ENCODE peak calls at places on chromosomes 4 and X, in nine cellular contexts. O is activated T-cell treated with anti-CD3 and anti-CD28 coated beads, Interleukin-2, amount 50 U/mL, for 72 hours; G is left colon; B is activated CD8-positive, alpha-beta T cell treated with anti-CD3 and anti-CD28 coated beads for 36 hours; M is left lung; V is upper lobe of right lung; J is gastroesophageal sphincter; U is foreskin keratinocyte; F is stimulated activated naive CD8-positive, alpha-beta T cell treated with anti-CD3 and anti-CD28 coated beads, Interleukin-15, Interleukin-2, amounts not matched to agents 100 U/mL and 50 U/mL, for 24 hours. C is an unnamed sample.

GRCh38 chr4:133513891-133514290 is 364.8 kb downstream of the PCDH10 start:
- ATAC-seq in F (no peak), O (no peak), V (no peak), U (no peak), J (no peak), G (no peak), B (no peak), M (no peak), C (no peak)

GRCh38 chr4:85910985-85911384 is 436.0 kb downstream of the ARHGAP24 start:
- ATAC-seq in G (no peak), F (no peak), J (no peak), M (no peak), O (no peak), V (peak; percentile 46), B (no peak), U (no peak), C (no peak)

GRCh38 chr4:124454772-124455270 is 257.7 kb downstream of the ANKRD50 start:
- ATAC-seq in G (no peak), U (no peak), V (no peak), B (no peak), F (no peak), M (no peak), O (no peak), J (no peak), C (no peak)

GRCh38 chr4:130424211-130424610 is 1328.3 kb downstream of the C4orf33 start:
- ATAC-seq in F (no peak), O (no peak), U (peak; percentile 74), B (no peak), M (no peak), J (no peak), G (no peak), V (no peak), C (no peak)

GRCh38 chr4:88605744-88606143 is 13.5 kb downstream of the HERC3 start:
- ATAC-seq in J (no peak), G (no peak), F (no peak), M (no peak), U (no peak), B (no peak), V (no peak), O (no peak), C (peak; percentile 16)

GRCh38 chrX:15744181-15744867 is 6.3 kb downstream of the CA5B start:
- ATAC-seq in F (no peak), B (no peak), G (no peak), M (no peak), J (no peak), V (no peak), O (no peak), U (no peak), C (no peak)

GRCh38 chr4:165199286-165199685 is 8.1 kb upstream of the KLHL2 start:
- ATAC-seq in F (no peak), O (no peak), B (no peak), M (no peak), G (no peak), V (no peak), U (peak; percentile 85), J (no peak), C (no peak)

GRCh38 chr4:67587156-67587555 is 28.6 kb downstream of the STAP1 start:
- ATAC-seq in O (no peak), V (no peak), U (no peak), J (no peak), M (no peak), B (no peak), G (peak; percentile 13), F (no peak), C (no peak)

GRCh38 chr4:15470149-15470520 is 453 bp downstream of the CC2D2A start:
- ATAC-seq in F (no peak), J (no peak), M (peak; percentile 26), U (no peak), V (no peak), G (peak; percentile 37), B (no peak), O (no peak), C (no peak)

GRCh38 chr4:101074326-101074725 is 273.0 kb downstream of the PPP3CA start:
- ATAC-seq in B (no peak), J (no peak), F (no peak), G (no peak), O (no peak), M (no peak), V (no peak), U (no peak), C (no peak)

GRCh38 chr4:69025999-69026387 is 70.3 kb upstream of the UGT2B7 start:
- ATAC-seq in J (no peak), O (no peak), G (no peak), U (no peak), M (no peak), V (no peak), F (no peak), B (no peak), C (no peak)

GRCh38 chr4:98688416-98689290 is 30.2 kb upstream of the TSPAN5 start:
- ATAC-seq in U (peak; percentile 61), B (peak; percentile 72), V (no peak), J (no peak), F (peak; percentile 92), G (no peak), M (no peak), O (peak; percentile 93), C (peak; percentile 95)

GRCh38 chr4:25448379-25449109 is 71.5 kb downstream of the ANAPC4 start:
- ATAC-seq in F (peak; percentile 60), M (peak; percentile 26), B (no peak), G (no peak), V (peak; percentile 2), J (no peak), U (peak; percentile 75), O (peak; percentile 48), C (peak; percentile 66)

GRCh38 chr4:3775576-3775975 is 9.4 kb downstream of the ADRA2C start:
- ATAC-seq in V (no peak), J (no peak), U (no peak), M (no peak), F (no peak), G (no peak), O (no peak), B (no peak), C (no peak)

GRCh38 chrX:46837543-46838481 is 969 bp downstream of the RP2 start:
- ATAC-seq in F (peak; percentile 33), O (peak; percentile 46), G (peak; percentile 60), B (peak; percentile 19), U (peak; percentile 26), J (no peak), V (no peak), M (peak; percentile 11), C (peak; percentile 44)

GRCh38 chr4:56690393-56690971 is 9.4 kb upstream of the HOPX start:
- ATAC-seq in O (no peak), J (no peak), G (no peak), U (no peak), M (no peak), B (no peak), F (no peak), V (no peak), C (no peak)

GRCh38 chr4:167966161-167966560 is 126.2 kb upstream of the ANXA10 start:
- ATAC-seq in M (no peak), O (no peak), B (no peak), J (no peak), G (no peak), F (no peak), U (peak; percentile 87), V (no peak), C (no peak)

GRCh38 chr4:113154281-113154680 is 104.8 kb downstream of the ANK2 start:
- ATAC-seq in U (no peak), G (no peak), J (no peak), O (no peak), V (no peak), B (no peak), M (no peak), F (no peak), C (no peak)

GRCh38 chr4:138891610-138892009 is 124.0 kb upstream of the NOCT start:
- ATAC-seq in V (no peak), G (no peak), J (no peak), M (no peak), B (no peak), O (no peak), U (no peak), F (no peak), C (no peak)

GRCh38 chr4:139750099-139750498 is 84.5 kb downstream of the MGST2 start:
- ATAC-seq in O (no peak), M (no peak), F (no peak), G (no peak), V (no peak), J (no peak), B (no peak), U (no peak), C (no peak)

GRCh38 chr4:105622269-105622668 is 69.8 kb downstream of the ARHGEF38 start:
- ATAC-seq in F (no peak), O (no peak), J (no peak), U (no peak), M (peak; percentile 22), G (no peak), B (no peak), V (peak; percentile 33), C (no peak)

GRCh38 chr4:185817403-185817818 is 5.4 kb upstream of the SORBS2 start:
- ATAC-seq in M (peak; percentile 87), O (no peak), B (no peak), J (peak; percentile 39), G (peak; percentile 95), V (peak; percentile 83), U (no peak), F (no peak), C (no peak)

GRCh38 chrX:96405842-96406241 is 278.8 kb upstream of the DIAPH2 start:
- ATAC-seq in B (no peak), F (no peak), M (no peak), J (no peak), O (no peak), V (no peak), G (no peak), U (no peak), C (no peak)

GRCh38 chrX:119234931-119235555 is 1.0 kb upstream of the PGRMC1 start:
- ATAC-seq in M (no peak), G (no peak), V (no peak), O (no peak), U (no peak), B (no peak), F (no peak), J (no peak), C (no peak)

GRCh38 chr4:155442267-155443105 is 65.7 kb upstream of the MAP9 start:
- ATAC-seq in U (peak; percentile 94), M (peak; percentile 99), B (peak; percentile 68), V (peak; percentile 97), G (peak; percentile 67), F (peak; percentile 68), J (peak; percentile 87), O (no peak), C (peak; percentile 64)

GRCh38 chr4:2172161-2172560 is 69.8 kb downstream of the HAUS3 start:
- ATAC-seq in B (no peak), O (no peak), J (no peak), G (no peak), F (no peak), M (peak; percentile 21), U (no peak), V (no peak), C (peak; percentile 29)

GRCh38 chr4:182236186-182236585 is 7.0 kb upstream of the TENM3 start:
- ATAC-seq in V (no peak), M (no peak), F (no peak), U (no peak), O (no peak), B (no peak), J (no peak), G (no peak), C (no peak)

GRCh38 chrX:8374041-8374825 is 90.4 kb upstream of the VCX3B start:
- ATAC-seq in J (no peak), F (no peak), O (no peak), G (no peak), M (no peak), U (peak; percentile 65), B (no peak), V (no peak), C (no peak)

C was measured in activated T-helper 17 cell treated with anti-CD3 and anti-CD28 coated beads, Interleukin-2, amount 50 U/mL, for 72 hours.